ENCODE peak calls at places on chromosomes 11 and 22, in four cellular contexts. One of them, this sample, is unnamed.

GRCh38 chr11:94910779-94911178 is 62.6 kb downstream of the CWC15 start:
- DNase-seq in activated CD8-positive, alpha-beta T cell treated with anti-CD3 and anti-CD28 coated beads for 36 hours: no peak
- DNase-seq in neural crest cell: no peak
- DNase-seq in natural killer cell: no peak
- DNase-seq in this sample: no peak

GRCh38 chr22:44735518-44736428 is 16.6 kb upstream of the ARHGAP8 start:
- DNase-seq in activated CD8-positive, alpha-beta T cell treated with anti-CD3 and anti-CD28 coated beads for 36 hours: peak; percentile 92
- DNase-seq in neural crest cell: peak; percentile 96
- DNase-seq in natural killer cell: peak; percentile 85
- DNase-seq in this sample: peak; percentile 60

GRCh38 chr11:34905666-34906065 is 10.5 kb downstream of the APIP start:
- DNase-seq in activated CD8-positive, alpha-beta T cell treated with anti-CD3 and anti-CD28 coated beads for 36 hours: no peak
- DNase-seq in neural crest cell: no peak
- DNase-seq in natural killer cell: no peak
- DNase-seq in this sample: no peak

GRCh38 chr22:48836673-48837340 is 990.9 kb downstream of the BRD1 start:
- DNase-seq in neural crest cell: no peak
- DNase-seq in natural killer cell: no peak
- DNase-seq in activated CD8-positive, alpha-beta T cell treated with anti-CD3 and anti-CD28 coated beads for 36 hours: no peak
- DNase-seq in this sample: no peak

GRCh38 chr11:120135838-120136237 is 2.1 kb downstream of the TRIM29 start:
- DNase-seq in natural killer cell: no peak
- DNase-seq in neural crest cell: no peak
- DNase-seq in activated CD8-positive, alpha-beta T cell treated with anti-CD3 and anti-CD28 coated beads for 36 hours: no peak
- DNase-seq in this sample: no peak

GRCh38 chr11:73350908-73351636 is 25.1 kb upstream of the RELT start:
- DNase-seq in neural crest cell: peak; percentile 30
- DNase-seq in activated CD8-positive, alpha-beta T cell treated with anti-CD3 and anti-CD28 coated beads for 36 hours: peak; percentile 74
- DNase-seq in natural killer cell: peak; percentile 55
- DNase-seq in this sample: peak; percentile 80

GRCh38 chr22:44023404-44024287 is 456 bp upstream of the PARVB start:
- DNase-seq in neural crest cell: peak; percentile 28
- DNase-seq in natural killer cell: peak; percentile 19
- DNase-seq in activated CD8-positive, alpha-beta T cell treated with anti-CD3 and anti-CD28 coated beads for 36 hours: peak; percentile 62
- DNase-seq in this sample: no peak

GRCh38 chr11:124768914-124769313 is 6.8 kb upstream of the ESAM start:
- DNase-seq in natural killer cell: no peak
- DNase-seq in neural crest cell: no peak
- DNase-seq in activated CD8-positive, alpha-beta T cell treated with anti-CD3 and anti-CD28 coated beads for 36 hours: no peak
- DNase-seq in this sample: no peak

GRCh38 chr11:58592760-58593472 is 14.1 kb downstream of the ZFP91 start:
- DNase-seq in activated CD8-positive, alpha-beta T cell treated with anti-CD3 and anti-CD28 coated beads for 36 hours: peak; percentile 67
- DNase-seq in neural crest cell: no peak
- DNase-seq in natural killer cell: no peak
- DNase-seq in this sample: no peak

DNA sequence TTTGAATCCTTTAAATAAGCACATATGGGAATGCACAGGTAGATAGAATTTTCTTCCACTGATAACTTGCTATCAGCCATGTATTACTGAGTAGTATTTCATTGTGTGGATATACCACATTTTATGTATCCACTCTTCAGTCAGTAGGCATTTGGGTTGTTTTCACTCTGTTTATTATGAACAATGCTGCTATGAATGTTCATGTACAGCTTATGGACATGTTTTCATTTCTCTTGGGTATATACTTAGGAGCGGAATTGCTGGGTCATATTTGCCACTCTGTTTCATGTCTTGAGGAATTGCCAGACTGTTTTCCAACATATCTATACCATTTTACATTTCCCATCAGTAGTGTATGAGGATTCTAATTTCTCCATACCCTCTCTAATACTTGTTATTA is 63.8 kb downstream of the ZNRF3 start:
- DNase-seq in neural crest cell: no peak
- DNase-seq in activated CD8-positive, alpha-beta T cell treated with anti-CD3 and anti-CD28 coated beads for 36 hours: no peak
- DNase-seq in natural killer cell: no peak
- DNase-seq in this sample: no peak
- TF ChIP-seq CTCF in neural crest cell: no peak
- TF ChIP-seq CTCF in activated CD8-positive, alpha-beta T cell treated with anti-CD3 and anti-CD28 coated beads for 36 hours: no peak
- TF ChIP-seq CTCF in natural killer cell: no peak
- TF ChIP-seq CTCF in this sample: no peak

DNA sequence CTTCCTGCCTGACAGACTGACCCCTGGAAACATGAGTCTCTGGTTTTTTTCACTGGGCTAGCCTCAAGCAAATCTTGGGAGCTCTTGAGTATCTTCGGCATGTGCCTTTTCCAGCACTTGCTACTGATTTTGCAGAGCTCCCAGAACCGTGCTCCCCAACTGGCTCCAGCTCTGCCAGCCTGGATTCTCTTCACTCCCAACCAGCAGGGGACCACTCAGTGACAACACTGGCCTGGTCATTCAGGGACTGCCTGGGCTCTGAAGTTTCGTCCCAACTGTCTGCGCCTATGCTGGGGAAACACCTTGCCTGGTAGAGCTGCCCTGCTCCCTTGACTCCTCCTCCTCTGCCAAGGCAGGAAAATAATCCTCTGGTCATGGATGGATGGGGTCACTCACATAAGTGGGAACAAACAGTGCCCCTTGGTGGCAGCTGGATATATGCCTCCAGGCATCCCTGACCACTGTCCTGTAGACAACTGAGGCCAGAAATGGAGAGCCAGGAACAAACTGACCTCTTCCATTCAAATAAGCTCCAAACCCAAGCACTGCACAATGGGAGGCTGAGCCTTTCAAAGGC is 30.2 kb downstream of the POLDIP3 start:
- DNase-seq in natural killer cell: no peak
- DNase-seq in neural crest cell: no peak
- DNase-seq in activated CD8-positive, alpha-beta T cell treated with anti-CD3 and anti-CD28 coated beads for 36 hours: no peak
- DNase-seq in this sample: no peak
- TF ChIP-seq CTCF in natural killer cell: no peak
- TF ChIP-seq CTCF in neural crest cell: no peak
- TF ChIP-seq CTCF in activated CD8-positive, alpha-beta T cell treated with anti-CD3 and anti-CD28 coated beads for 36 hours: no peak
- TF ChIP-seq CTCF in this sample: no peak

GRCh38 chr11:66112041-66112491 is 42.0 kb downstream of the PACS1 start:
- DNase-seq in activated CD8-positive, alpha-beta T cell treated with anti-CD3 and anti-CD28 coated beads for 36 hours: no peak
- DNase-seq in natural killer cell: no peak
- DNase-seq in neural crest cell: no peak
- DNase-seq in this sample: no peak

GRCh38 chr11:66106786-66107599 is 36.9 kb downstream of the PACS1 start:
- DNase-seq in neural crest cell: no peak
- DNase-seq in activated CD8-positive, alpha-beta T cell treated with anti-CD3 and anti-CD28 coated beads for 36 hours: peak; percentile 80
- DNase-seq in natural killer cell: no peak
- DNase-seq in this sample: no peak

GRCh38 chr11:66107600-66108151 is 37.6 kb downstream of the PACS1 start:
- DNase-seq in natural killer cell: no peak
- DNase-seq in neural crest cell: no peak
- DNase-seq in activated CD8-positive, alpha-beta T cell treated with anti-CD3 and anti-CD28 coated beads for 36 hours: no peak
- DNase-seq in this sample: no peak

GRCh38 chr11:66111158-66111557 is 41.1 kb downstream of the PACS1 start:
- DNase-seq in activated CD8-positive, alpha-beta T cell treated with anti-CD3 and anti-CD28 coated beads for 36 hours: no peak
- DNase-seq in natural killer cell: no peak
- DNase-seq in neural crest cell: no peak
- DNase-seq in this sample: no peak

GRCh38 chr11:66109294-66109693 is 39.2 kb downstream of the PACS1 start:
- DNase-seq in neural crest cell: no peak
- DNase-seq in activated CD8-positive, alpha-beta T cell treated with anti-CD3 and anti-CD28 coated beads for 36 hours: no peak
- DNase-seq in natural killer cell: no peak
- DNase-seq in this sample: no peak
- TF ChIP-seq CTCF in neural crest cell: no peak
- TF ChIP-seq CTCF in activated CD8-positive, alpha-beta T cell treated with anti-CD3 and anti-CD28 coated beads for 36 hours: no peak
- TF ChIP-seq CTCF in natural killer cell: no peak
- TF ChIP-seq CTCF in this sample: no peak

DNA sequence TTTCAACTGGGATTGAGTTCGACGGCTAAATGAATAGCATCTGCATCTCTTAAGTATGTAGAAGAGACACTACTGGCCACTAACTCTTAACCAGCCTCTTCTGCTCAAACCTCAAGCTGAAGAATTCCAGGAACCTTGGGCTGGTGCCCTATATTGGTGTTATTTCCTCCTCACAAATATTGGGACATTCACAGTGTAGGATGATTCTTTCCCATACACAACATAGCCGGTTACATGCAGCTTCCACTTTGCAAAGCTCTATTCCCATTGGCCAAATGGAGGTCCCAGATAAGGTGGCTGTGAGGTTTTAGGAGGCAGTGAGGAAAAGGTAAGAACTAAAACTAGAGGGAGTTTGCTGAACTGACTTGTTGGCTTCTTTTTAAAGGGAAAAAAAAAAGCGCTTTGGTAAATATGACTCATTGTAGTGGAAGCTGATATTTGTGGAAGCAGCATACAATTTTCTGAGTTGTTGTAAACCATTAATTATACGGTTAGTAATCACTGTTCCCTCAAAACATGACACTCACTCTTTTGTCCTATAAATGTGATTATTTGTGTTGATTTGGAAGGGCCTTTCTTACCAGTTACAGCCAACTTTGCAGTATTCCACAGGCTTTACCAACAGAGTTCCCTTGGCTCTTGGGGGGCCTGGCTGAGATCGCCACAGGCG is 17.6 kb downstream of the C22orf31 start:
- DNase-seq in neural crest cell: no peak
- DNase-seq in activated CD8-positive, alpha-beta T cell treated with anti-CD3 and anti-CD28 coated beads for 36 hours: no peak
- DNase-seq in natural killer cell: no peak
- DNase-seq in this sample: no peak
- TF ChIP-seq CTCF in neural crest cell: no peak
- TF ChIP-seq CTCF in activated CD8-positive, alpha-beta T cell treated with anti-CD3 and anti-CD28 coated beads for 36 hours: no peak
- TF ChIP-seq CTCF in natural killer cell: no peak
- TF ChIP-seq CTCF in this sample: no peak

GRCh38 chr22:32119568-32120235 is 39.4 kb downstream of the C22orf42 start:
- DNase-seq in neural crest cell: no peak
- DNase-seq in natural killer cell: no peak
- DNase-seq in activated CD8-positive, alpha-beta T cell treated with anti-CD3 and anti-CD28 coated beads for 36 hours: no peak
- DNase-seq in this sample: no peak
- TF ChIP-seq CTCF in neural crest cell: no peak
- TF ChIP-seq CTCF in natural killer cell: no peak
- TF ChIP-seq CTCF in activated CD8-positive, alpha-beta T cell treated with anti-CD3 and anti-CD28 coated beads for 36 hours: no peak
- TF ChIP-seq CTCF in this sample: no peak

DNA sequence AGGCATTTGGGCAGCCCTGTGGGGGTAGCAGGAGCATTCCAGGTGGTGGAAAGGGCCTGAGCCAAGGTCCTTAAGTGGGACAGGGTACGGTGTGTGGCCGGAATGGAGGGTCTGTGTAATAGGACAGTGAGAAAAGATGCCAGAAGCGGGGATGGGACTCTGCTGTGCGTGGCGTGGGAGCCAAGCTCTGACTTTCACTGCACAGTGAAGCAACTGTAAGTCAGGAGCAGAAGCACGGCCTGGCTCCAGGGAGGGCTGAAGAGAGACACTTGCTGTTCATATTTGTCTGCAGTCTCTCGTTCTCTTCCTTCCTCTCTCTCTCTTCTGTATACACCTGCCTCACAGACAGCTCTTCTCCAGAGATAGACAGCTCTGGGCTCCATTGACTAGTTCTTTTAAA is 1.9 kb downstream of the IL17RA start:
- DNase-seq in activated CD8-positive, alpha-beta T cell treated with anti-CD3 and anti-CD28 coated beads for 36 hours: peak; percentile 28
- DNase-seq in natural killer cell: no peak
- DNase-seq in neural crest cell: no peak
- DNase-seq in this sample: no peak
- TF ChIP-seq CTCF in activated CD8-positive, alpha-beta T cell treated with anti-CD3 and anti-CD28 coated beads for 36 hours: no peak
- TF ChIP-seq CTCF in natural killer cell: no peak
- TF ChIP-seq CTCF in neural crest cell: no peak
- TF ChIP-seq CTCF in this sample: no peak

This sample was measured in HL-60.